ENCODE peak calls at places on chromosomes 7 and 10, in six cellular contexts. Q is GM13976, F is AG04450, A is Calu3, Z is kidney, L is RWPE1. X is an unnamed sample.

GRCh38 chr10:50635286-50635685 is 11.5 kb upstream of the SGMS1 start:
- DNase-seq in Q (no peak), F (peak; percentile 73), A (no peak), Z (no peak), L (no peak), X (peak; percentile 67)

GRCh38 chr7:82605247-82605864 is 161.8 kb upstream of the CACNA2D1 start:
- DNase-seq in Q (peak; percentile 50), F (no peak), A (peak; percentile 29), Z (no peak), L (peak; percentile 24), X (peak; percentile 48)

GRCh38 chr10:102919237-102919959 is 1.3 kb downstream of the CNNM2 start:
- DNase-seq in Q (peak; percentile 25), F (no peak), A (peak; percentile 11), Z (peak; percentile 82), L (peak; percentile 13), X (no peak)

GRCh38 chr10:28705472-28705871 is 28.2 kb downstream of the BAMBI start:
- DNase-seq in Q (no peak), F (no peak), A (no peak), Z (peak; percentile 29), L (no peak), X (no peak)

GRCh38 chr7:107016312-107016711 is 28.2 kb upstream of the PRKAR2B start:
- DNase-seq in Q (no peak), F (no peak), A (no peak), Z (no peak), L (no peak), X (no peak)

GRCh38 chr10:103888113-103888841 is 29.7 kb downstream of the STN1 start:
- DNase-seq in Q (peak; percentile 60), F (peak; percentile 73), A (peak; percentile 82), Z (peak; percentile 85), L (peak; percentile 91), X (peak; percentile 95)

GRCh38 chr10:71615538-71616329 is 103.8 kb downstream of the C10orf105 start:
- DNase-seq in Q (no peak), F (no peak), A (no peak), Z (no peak), L (no peak), X (no peak)

GRCh38 chr10:18238875-18239485 is 98.8 kb downstream of the CACNB2 start:
- DNase-seq in Q (peak; percentile 35), F (peak; percentile 39), A (no peak), Z (no peak), L (peak; percentile 49), X (peak; percentile 57)

GRCh38 chr7:30302656-30303311 is 18.4 kb downstream of the ZNRF2 start:
- DNase-seq in Q (no peak), F (no peak), A (no peak), Z (no peak), L (no peak), X (no peak)

GRCh38 chr10:121698336-121698735 is 100.1 kb upstream of the FGFR2 start:
- DNase-seq in Q (no peak), F (no peak), A (no peak), Z (no peak), L (no peak), X (no peak)

GRCh38 chr7:12646139-12646538 is 41.3 kb upstream of the ARL4A start:
- DNase-seq in Q (no peak), F (no peak), A (no peak), Z (no peak), L (no peak), X (no peak)

GRCh38 chr7:23472974-23473847 is 2.9 kb upstream of the IGF2BP3 start:
- DNase-seq in Q (no peak), F (no peak), A (no peak), Z (no peak), L (no peak), X (no peak)

GRCh38 chr10:1731592-1731991 is 5.7 kb downstream of the ADARB2 start:
- DNase-seq in Q (no peak), F (no peak), A (no peak), Z (no peak), L (no peak), X (no peak)

GRCh38 chr10:103660364-103661197 is 167.1 kb downstream of the NEURL1 start:
- DNase-seq in Q (peak; percentile 70), F (no peak), A (peak; percentile 50), Z (peak; percentile 86), L (no peak), X (peak; percentile 30)

GRCh38 chr10:112650588-112651030 is 203.6 kb downstream of the VTI1A start:
- DNase-seq in Q (no peak), F (no peak), A (no peak), Z (no peak), L (peak; percentile 8), X (peak; percentile 43)

GRCh38 chr10:102612964-102613275 is 31.4 kb upstream of the TRIM8 start:
- DNase-seq in Q (no peak), F (no peak), A (no peak), Z (peak; percentile 50), L (no peak), X (no peak)

GRCh38 chr7:40194743-40195142 is 59.9 kb downstream of the SUGCT start:
- DNase-seq in Q (no peak), F (peak; percentile 50), A (no peak), Z (no peak), L (no peak), X (peak; percentile 4)

GRCh38 chr10:12579954-12580858 is 230.9 kb downstream of the CAMK1D start:
- DNase-seq in Q (no peak), F (no peak), A (no peak), Z (no peak), L (no peak), X (no peak)

GRCh38 chr7:50667789-50668226 is 102.6 kb upstream of the DDC start:
- DNase-seq in Q (no peak), F (no peak), A (no peak), Z (no peak), L (no peak), X (no peak)

DNA sequence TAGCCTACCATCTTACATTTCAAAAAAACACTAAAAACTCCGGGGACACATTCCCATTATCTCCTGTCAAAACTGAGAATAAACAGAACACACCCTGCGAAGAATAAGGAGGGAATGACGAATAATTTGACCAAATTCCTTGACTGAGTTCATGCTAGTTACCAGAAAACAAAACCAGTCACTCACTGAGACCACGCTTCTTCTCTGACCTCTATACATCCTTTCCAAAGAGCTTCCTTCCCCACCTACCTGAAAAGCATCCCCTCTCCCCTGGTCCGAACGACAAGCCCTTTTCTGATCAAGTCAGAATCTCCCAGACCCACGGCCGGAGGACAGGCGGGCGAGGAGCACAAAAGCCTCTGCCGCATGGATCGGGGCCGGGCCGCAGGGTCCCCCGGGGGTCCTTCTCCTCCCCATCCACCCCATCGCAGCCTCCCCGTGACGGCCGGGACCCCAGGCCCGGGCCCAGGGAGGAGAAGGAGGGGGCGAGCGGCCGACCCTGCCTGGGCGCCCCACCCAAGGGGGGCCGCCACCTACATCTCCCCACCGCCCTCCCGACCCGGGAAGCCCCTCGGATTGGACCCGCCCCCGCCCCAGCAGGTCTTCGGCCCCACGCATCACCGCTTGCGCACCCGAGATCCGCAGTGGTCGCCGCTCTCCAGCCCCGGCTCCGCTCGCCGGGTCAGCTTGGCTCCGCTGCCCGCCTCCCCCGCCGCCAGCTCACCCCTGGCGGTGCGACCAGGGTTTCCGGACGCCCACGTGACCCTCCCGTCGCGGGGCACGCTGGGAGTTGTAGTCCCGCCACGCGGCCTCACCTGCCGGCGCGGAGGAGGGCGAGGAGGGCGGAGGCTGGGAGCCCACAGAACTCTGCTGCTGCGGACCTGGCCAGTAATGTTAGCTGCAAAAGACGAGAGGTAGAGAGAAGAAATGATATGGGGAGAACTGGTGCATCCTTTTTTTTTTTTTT is at the start of gene SLC37A3:
- DNase-seq in Q (peak; percentile 97), F (peak; percentile 20), A (peak; percentile 93), Z (peak; percentile 95), L (peak; percentile 92), X (peak; percentile 85)
- TF ChIP-seq CTCF in Q (no peak), F (peak; percentile 7), A (no peak), Z (no peak), L (no peak), X (no peak)

GRCh38 chr7:142320883-142321282 is 63.0 kb upstream of the PRSS58 start:
- DNase-seq in Q (no peak), F (no peak), A (no peak), Z (no peak), L (no peak), X (no peak)

GRCh38 chr7:142323706-142324105 is 65.8 kb upstream of the PRSS58 start:
- DNase-seq in Q (no peak), F (no peak), A (peak; percentile 67), Z (no peak), L (no peak), X (peak; percentile 57)

GRCh38 chr7:142321391-142321790 is 63.5 kb upstream of the PRSS58 start:
- DNase-seq in Q (no peak), F (no peak), A (no peak), Z (no peak), L (no peak), X (no peak)

DNA sequence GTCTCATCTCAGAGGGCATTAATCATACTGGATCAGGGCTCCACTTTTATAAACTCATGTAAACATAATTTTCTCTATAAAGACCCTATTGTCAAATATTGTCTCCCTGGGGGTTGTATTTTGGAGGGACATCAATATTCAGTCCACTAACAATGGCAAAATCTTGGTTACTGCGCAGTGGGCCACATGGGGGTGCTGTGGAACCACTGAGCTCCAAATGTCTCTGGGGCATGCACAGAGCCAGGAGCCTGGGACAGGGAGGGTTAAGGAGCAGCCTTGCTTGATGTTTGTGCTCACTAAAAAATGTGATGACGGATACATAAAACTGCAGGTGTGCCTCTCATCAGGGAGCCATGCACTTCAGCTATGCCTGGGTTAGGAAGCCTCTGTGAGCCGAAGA is 62.1 kb upstream of the PRSS58 start:
- DNase-seq in Q (no peak), F (no peak), A (peak; percentile 40), Z (no peak), L (no peak), X (no peak)
- TF ChIP-seq CTCF in Q (peak; percentile 28), F (no peak), A (peak; percentile 45), Z (no peak), L (no peak), X (no peak)

GRCh38 chr10:100827819-100828743 is 82.7 kb downstream of the PAX2 start:
- DNase-seq in Q (peak; percentile 78), F (no peak), A (peak; percentile 48), Z (no peak), L (no peak), X (peak; percentile 9)

GRCh38 chr10:100825946-100826660 is 80.7 kb downstream of the PAX2 start:
- DNase-seq in Q (peak; percentile 62), F (no peak), A (no peak), Z (no peak), L (no peak), X (no peak)

GRCh38 chr10:100826661-100826982 is 81.2 kb downstream of the PAX2 start:
- DNase-seq in Q (no peak), F (no peak), A (no peak), Z (no peak), L (no peak), X (no peak)

GRCh38 chr10:100828744-100829102 is 83.3 kb downstream of the PAX2 start:
- DNase-seq in Q (peak; percentile 76), F (no peak), A (no peak), Z (no peak), L (no peak), X (no peak)

GRCh38 chr10:100826983-100827818 is 81.8 kb downstream of the PAX2 start:
- DNase-seq in Q (peak; percentile 74), F (no peak), A (peak; percentile 37), Z (peak; percentile 79), L (peak; percentile 42), X (no peak)
- TF ChIP-seq CTCF in Q (peak; percentile 23), F (no peak), A (no peak), Z (no peak), L (peak; percentile 15), X (no peak)

DNA sequence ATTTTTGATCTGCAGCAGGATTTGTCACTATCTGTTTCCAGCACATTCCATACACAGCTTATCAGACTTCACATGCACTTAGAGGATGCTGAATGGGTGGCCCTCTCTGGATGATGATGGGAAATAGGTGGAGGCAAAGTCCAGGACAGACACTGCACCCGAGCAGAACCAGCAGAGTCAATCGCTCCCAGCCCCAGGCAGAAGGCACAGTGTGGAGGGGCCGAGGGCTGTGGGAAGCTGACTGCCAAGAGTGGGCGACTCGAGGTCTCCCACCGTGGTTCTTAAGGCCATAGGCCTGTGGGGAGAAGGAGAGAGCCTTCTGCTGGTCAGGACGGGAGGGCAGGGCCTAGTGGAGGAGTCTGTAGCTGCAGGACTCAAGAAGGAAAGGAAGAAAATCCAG is 490.2 kb upstream of the MGMT start:
- DNase-seq in Q (no peak), F (no peak), A (no peak), Z (no peak), L (no peak), X (no peak)
- TF ChIP-seq CTCF in Q (no peak), F (no peak), A (no peak), Z (no peak), L (no peak), X (no peak)

X was measured in MCF 10A.